ENCODE peak calls at places on chromosome 14, in nine cellular contexts. J, M, G, K, R, O, Q, H and X are unnamed samples.

GRCh38 chr14:49464885-49465284 is 121.3 kb downstream of the RPS29 start:
- DNase-seq in J (peak; percentile 12), M (peak; percentile 5), G (peak; percentile 5), K (peak; percentile 28), R (peak; percentile 72), O (peak; percentile 79), Q (no peak), H (peak; percentile 3), X (no peak)

GRCh38 chr14:75568791-75569190 is 9.6 kb upstream of the FLVCR2 start:
- DNase-seq in J (no peak), M (no peak), G (no peak), K (no peak), R (no peak), O (no peak), Q (peak; percentile 68), H (no peak), X (no peak)

GRCh38 chr14:88005050-88005481 is at the start of gene GPR65:
- DNase-seq in J (no peak), M (no peak), G (peak; percentile 24), K (no peak), R (no peak), O (no peak), Q (no peak), H (peak; percentile 83), X (no peak)

GRCh38 chr14:89899917-89900680 is 54.4 kb downstream of the EFCAB11 start:
- DNase-seq in J (peak; percentile 13), M (peak; percentile 43), G (peak; percentile 61), K (peak; percentile 29), R (peak; percentile 35), O (peak; percentile 69), Q (peak; percentile 11), H (peak; percentile 37), X (peak; percentile 20)

GRCh38 chr14:70792939-70793338 is 16.4 kb downstream of the MAP3K9 start:
- DNase-seq in J (no peak), M (no peak), G (no peak), K (no peak), R (no peak), O (no peak), Q (no peak), H (no peak), X (no peak)

GRCh38 chr14:91509083-91509877 is 830 bp downstream of the PPP4R3A start:
- DNase-seq in J (no peak), M (peak; percentile 75), G (peak; percentile 51), K (no peak), R (peak; percentile 46), O (peak; percentile 56), Q (peak; percentile 23), H (peak; percentile 61), X (peak; percentile 54)

GRCh38 chr14:101496779-101497420 is 64.4 kb upstream of the DIO3 start:
- DNase-seq in J (no peak), M (no peak), G (no peak), K (no peak), R (peak; percentile 78), O (no peak), Q (no peak), H (no peak), X (no peak)

GRCh38 chr14:95258754-95259593 is 60.7 kb downstream of the CLMN start:
- DNase-seq in J (no peak), M (peak; percentile 54), G (no peak), K (no peak), R (no peak), O (no peak), Q (no peak), H (no peak), X (no peak)

GRCh38 chr14:64688801-64689200 is 15.4 kb upstream of the PLEKHG3 start:
- DNase-seq in J (no peak), M (no peak), G (no peak), K (no peak), R (no peak), O (no peak), Q (no peak), H (no peak), X (no peak)

GRCh38 chr14:72745546-72745945 is 148.4 kb downstream of the DPF3 start:
- DNase-seq in J (no peak), M (no peak), G (peak; percentile 93), K (peak; percentile 98), R (no peak), O (no peak), Q (no peak), H (no peak), X (no peak)

GRCh38 chr14:68028075-68028474 is 208.5 kb downstream of the RAD51B start:
- DNase-seq in J (no peak), M (no peak), G (no peak), K (no peak), R (no peak), O (no peak), Q (no peak), H (no peak), X (no peak)

GRCh38 chr14:34930591-34931069 is 52.2 kb upstream of the SRP54 start:
- DNase-seq in J (no peak), M (no peak), G (no peak), K (no peak), R (no peak), O (no peak), Q (peak; percentile 45), H (peak; percentile 51), X (no peak)

GRCh38 chr14:91021991-91022621 is 38.3 kb downstream of the RPS6KA5 start:
- DNase-seq in J (no peak), M (no peak), G (peak; percentile 6), K (no peak), R (no peak), O (no peak), Q (no peak), H (no peak), X (no peak)

GRCh38 chr14:58249611-58250010 is 5.0 kb downstream of the PSMA3 start:
- DNase-seq in J (no peak), M (no peak), G (no peak), K (no peak), R (no peak), O (no peak), Q (no peak), H (no peak), X (no peak)

GRCh38 chr14:58243790-58244555 is 670 bp upstream of the PSMA3 start:
- DNase-seq in J (peak; percentile 26), M (no peak), G (peak; percentile 55), K (peak; percentile 94), R (peak; percentile 12), O (no peak), Q (peak; percentile 24), H (peak; percentile 23), X (peak; percentile 20)

GRCh38 chr14:58244556-58245387 is at the start of gene PSMA3:
- DNase-seq in J (peak; percentile 93), M (peak; percentile 90), G (peak; percentile 99), K (peak; percentile 100), R (peak; percentile 98), O (peak; percentile 99), Q (peak; percentile 92), H (peak; percentile 97), X (peak; percentile 98)

DNA sequence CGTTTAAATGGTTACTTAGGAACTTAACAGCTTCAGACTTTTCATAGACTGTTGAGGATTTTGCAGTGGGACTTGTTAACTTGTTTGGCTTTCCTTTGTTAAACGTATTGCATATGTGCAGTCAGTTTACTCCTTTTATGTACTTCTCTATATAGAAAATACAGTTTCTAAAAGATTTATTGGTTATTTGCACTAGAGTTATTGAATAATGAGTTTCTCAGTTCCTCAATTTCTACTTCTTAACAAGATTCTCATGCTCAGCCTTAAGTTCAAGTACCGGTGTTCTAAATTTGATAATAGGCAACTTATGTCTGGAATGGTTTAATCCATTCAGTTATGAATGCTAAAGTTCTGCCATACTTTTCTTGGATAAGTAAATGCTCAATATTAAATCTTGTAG is 919 bp downstream of the PSMA3 start:
- DNase-seq in J (no peak), M (no peak), G (no peak), K (no peak), R (no peak), O (no peak), Q (no peak), H (peak; percentile 27), X (no peak)
- TF ChIP-seq EZH2phosphoT487 in J (no peak), M (no peak), G (no peak), K (no peak), R (no peak), O (no peak), Q (no peak), H (no peak), X (no peak)

DNA sequence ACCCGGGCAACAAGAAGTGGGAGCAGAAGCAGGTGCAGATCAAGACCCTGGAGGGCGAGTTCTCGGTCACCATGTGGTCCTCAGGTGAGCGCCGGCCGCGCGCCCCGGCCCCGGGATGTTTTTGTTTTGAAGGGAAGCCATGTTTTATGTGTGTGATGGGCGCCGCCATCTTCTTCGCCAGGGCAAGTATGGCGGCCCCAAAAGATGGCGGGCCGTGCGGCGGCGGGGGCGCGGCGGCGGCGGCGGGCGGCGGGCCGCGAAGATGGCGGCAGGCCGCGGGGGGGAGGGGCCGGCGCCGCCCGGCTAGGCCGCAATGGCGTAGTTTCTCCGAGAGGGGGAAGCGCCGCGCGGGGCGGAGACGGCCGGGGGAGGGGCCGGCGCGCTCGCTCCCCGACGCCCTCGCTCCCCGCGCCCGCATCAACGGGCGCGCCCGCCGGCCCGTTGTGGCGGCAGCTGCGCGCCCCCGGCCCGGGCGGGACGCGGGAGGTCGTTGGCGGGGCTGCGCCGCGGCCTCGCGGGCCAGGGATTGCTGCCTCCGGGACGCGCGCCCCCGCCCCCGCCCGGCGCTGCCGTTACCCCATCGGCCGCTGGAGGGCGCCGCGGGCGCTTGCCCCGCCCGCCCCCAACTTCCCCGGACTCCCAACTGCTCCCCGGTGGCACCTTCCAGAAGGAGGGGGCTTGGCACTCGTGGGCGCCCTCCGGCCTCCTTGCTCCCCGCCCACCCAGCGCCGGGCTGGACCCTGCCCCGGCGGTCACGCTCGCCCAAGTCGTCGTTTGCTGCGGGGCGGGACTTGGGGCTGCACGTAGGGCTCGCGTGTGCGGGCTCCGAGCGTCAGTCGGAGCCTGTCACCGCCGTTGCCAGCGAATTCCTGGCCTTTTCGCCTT is 1.1 kb downstream of the YY1 start:
- DNase-seq in J (peak; percentile 68), M (peak; percentile 92), G (peak; percentile 98), K (peak; percentile 78), R (peak; percentile 96), O (peak; percentile 84), Q (peak; percentile 60), H (peak; percentile 86), X (peak; percentile 95)
- H2AFZ ChIP-seq in J (no peak overlapping the region), M (no peak overlapping the region), G (peak overlapping the region; percentile 34), K (no peak overlapping the region), R (no peak overlapping the region), O (no peak overlapping the region), Q (no peak overlapping the region), H (no peak overlapping the region), X (peak overlapping the region; percentile 67)

GRCh38 chr14:28831126-28831525 is 64.5 kb downstream of the FOXG1 start:
- DNase-seq in J (no peak), M (no peak), G (no peak), K (no peak), R (no peak), O (no peak), Q (no peak), H (no peak), X (no peak)

GRCh38 chr14:28830115-28830534 is 63.5 kb downstream of the FOXG1 start:
- DNase-seq in J (no peak), M (no peak), G (no peak), K (no peak), R (no peak), O (no peak), Q (no peak), H (no peak), X (no peak)
- TF ChIP-seq EZH2phosphoT487 in J (no peak), M (no peak), G (no peak), K (no peak), R (no peak), O (no peak), Q (no peak), H (no peak), X (no peak)

DNA sequence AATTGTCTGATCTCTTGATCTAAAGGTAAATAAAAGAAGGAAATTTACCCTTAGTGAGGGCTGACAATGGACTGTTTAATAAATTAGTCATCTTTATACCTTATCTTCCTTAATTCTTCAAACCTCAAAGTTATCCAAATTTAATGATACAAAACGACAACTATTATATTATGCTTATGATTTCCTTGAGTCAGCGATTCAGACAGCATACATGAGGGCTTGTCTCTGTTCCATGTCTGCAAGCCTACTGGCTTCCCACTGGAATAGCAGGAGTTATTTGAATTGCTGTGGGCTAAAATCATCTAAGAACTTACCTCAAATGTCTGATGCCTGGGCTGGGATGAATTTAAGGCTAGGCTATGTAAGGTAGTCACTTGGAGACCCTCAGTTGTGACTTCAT is 197.2 kb upstream of the MDGA2 start:
- DNase-seq in J (no peak), M (no peak), G (no peak), K (no peak), R (no peak), O (no peak), Q (no peak), H (no peak), X (no peak)
- H2AFZ ChIP-seq in J (no peak overlapping the region), M (no peak overlapping the region), G (no peak overlapping the region), K (no peak overlapping the region), R (no peak overlapping the region), O (no peak overlapping the region), Q (no peak overlapping the region), H (no peak overlapping the region), X (no peak overlapping the region)